ENCODE peak calls at places on chromosomes 13 and 19, in nine cellular contexts. B, P, K, E, A, J, S, L and R are unnamed samples.

GRCh38 chr19:34676697-34677385 is at the start of gene SCGB2B2:
- DNase-seq in A (no peak), B (no peak), K (peak; percentile 35), L (no peak), E (no peak), P (peak; percentile 68), S (peak; percentile 46), J (no peak), R (no peak)

GRCh38 chr19:2618611-2619010 is 83.9 kb downstream of the GNG7 start:
- DNase-seq in A (peak; percentile 44), L (no peak), S (no peak), K (no peak), B (no peak), P (peak; percentile 32), E (no peak), J (peak; percentile 61), R (no peak)

GRCh38 chr19:46197314-46198070 is 32.0 kb upstream of the IGFL1 start:
- DNase-seq in S (no peak), K (no peak), L (no peak), E (no peak), J (no peak), P (no peak), A (no peak), B (no peak), R (no peak)

GRCh38 chr19:16367269-16367683 is 42.6 kb downstream of the KLF2 start:
- DNase-seq in P (peak; percentile 64), J (no peak), K (no peak), A (no peak), L (peak; percentile 49), S (no peak), B (no peak), E (no peak), R (no peak)

GRCh38 chr13:111322916-111323331 is 2.5 kb downstream of the TEX29 start:
- DNase-seq in P (no peak), K (no peak), S (no peak), E (no peak), L (peak; percentile 60), J (no peak), A (no peak), B (no peak), R (no peak)

GRCh38 chr13:98674968-98675528 is 77.4 kb downstream of the SLC15A1 start:
- DNase-seq in L (no peak), A (no peak), P (no peak), B (no peak), K (no peak), S (no peak), E (no peak), J (no peak), R (no peak)

GRCh38 chr13:23679214-23679613 is 109.0 kb downstream of the TNFRSF19 start:
- DNase-seq in B (no peak), S (no peak), A (peak; percentile 53), J (no peak), K (no peak), E (no peak), P (no peak), L (no peak), R (no peak)

GRCh38 chr13:40344270-40345148 is 321.9 kb downstream of the FOXO1 start:
- DNase-seq in E (no peak), A (peak; percentile 36), B (no peak), K (no peak), P (no peak), J (no peak), L (no peak), S (no peak), R (no peak)

GRCh38 chr19:18254546-18255500 is 19.4 kb downstream of the IQCN start:
- DNase-seq in A (no peak), E (no peak), S (no peak), J (peak; percentile 78), L (no peak), P (no peak), B (no peak), K (no peak), R (no peak)

GRCh38 chr19:8163781-8164180 is 14.4 kb upstream of the FBN3 start:
- DNase-seq in A (no peak), P (no peak), J (no peak), S (no peak), E (no peak), L (no peak), B (no peak), K (no peak), R (no peak)

GRCh38 chr19:46648961-46649960 is 11.7 kb downstream of the DACT3 start:
- DNase-seq in B (no peak), P (no peak), A (no peak), L (no peak), E (no peak), J (no peak), K (no peak), S (no peak), R (no peak)

GRCh38 chr13:40023608-40024577 is 368.4 kb downstream of the COG6 start:
- DNase-seq in S (no peak), K (no peak), E (no peak), J (no peak), B (no peak), P (no peak), L (no peak), A (peak; percentile 66), R (no peak)

DNA sequence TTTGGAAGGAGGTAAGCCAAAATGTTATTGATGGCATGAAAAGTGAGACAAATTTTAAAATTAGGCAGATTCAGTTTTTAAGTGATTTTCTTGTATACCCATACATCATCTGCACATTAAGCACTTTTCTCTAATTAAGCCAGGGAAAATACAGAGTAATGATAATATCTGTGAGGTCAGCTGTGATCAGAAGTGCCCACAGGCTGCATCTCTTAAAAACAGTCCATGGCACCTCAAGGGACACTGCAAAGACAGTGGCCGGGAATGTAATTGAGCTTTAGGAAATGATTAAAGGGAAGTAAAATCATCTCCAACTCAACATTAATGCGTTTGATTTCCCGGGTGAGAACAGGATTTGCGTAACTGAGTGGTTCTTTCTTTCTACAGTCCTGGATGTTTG is 2.0 kb downstream of the COL4A1 start:
- DNase-seq in J (no peak), L (no peak), B (no peak), S (no peak), E (no peak), P (no peak), A (peak; percentile 43), K (no peak), R (no peak)
- H3K4me3 ChIP-seq in J (peak overlapping the region; percentile 48), L (peak overlapping the region; percentile 89), B (peak overlapping the region; percentile 78), S (no peak overlapping the region), E (no peak overlapping the region), P (no peak overlapping the region), A (no peak overlapping the region), K (no peak overlapping the region), R (peak overlapping the region; percentile 87)

DNA sequence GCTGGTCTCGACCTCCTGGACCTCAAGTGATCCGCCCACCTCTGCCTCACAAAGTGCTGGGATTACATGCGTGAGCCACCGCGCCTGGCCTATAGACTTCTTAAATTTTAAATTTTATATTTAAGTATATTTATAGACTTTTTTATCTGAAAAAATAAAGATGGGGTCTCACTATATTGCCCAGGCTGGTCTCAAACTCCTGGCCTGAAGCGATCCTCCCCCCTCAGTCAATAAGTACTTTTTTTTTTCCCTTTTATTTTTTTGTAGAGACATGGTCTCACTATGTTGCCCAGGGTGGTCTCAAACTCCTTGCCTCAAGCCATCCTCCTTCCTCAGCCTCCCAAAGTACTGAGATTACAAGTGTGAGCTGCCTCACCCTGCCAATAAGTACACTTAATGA is 1.9 kb downstream of the SERTAD1 start:
- DNase-seq in L (no peak), S (no peak), P (no peak), A (no peak), J (no peak), B (no peak), E (no peak), K (no peak), R (no peak)
- H3K4me3 ChIP-seq in L (no peak overlapping the region), S (peak overlapping the region; percentile 81), P (no peak overlapping the region), A (peak overlapping the region; percentile 93), J (peak overlapping the region; percentile 86), B (peak overlapping the region; percentile 72), E (no peak overlapping the region), K (no peak overlapping the region), R (peak overlapping the region; percentile 91)

GRCh38 chr19:50703915-50704548 is 15.6 kb downstream of the SHANK1 start:
- DNase-seq in K (no peak), P (no peak), E (no peak), J (no peak), A (no peak), L (no peak), B (no peak), S (peak; percentile 55), R (no peak)

GRCh38 chr19:50701367-50701985 is 18.1 kb downstream of the SHANK1 start:
- DNase-seq in P (no peak), J (no peak), L (no peak), K (no peak), B (no peak), S (no peak), A (no peak), E (no peak), R (no peak)

GRCh38 chr19:50702870-50703829 is 16.5 kb downstream of the SHANK1 start:
- DNase-seq in B (no peak), A (no peak), J (no peak), L (no peak), E (no peak), K (no peak), S (no peak), P (no peak), R (no peak)

GRCh38 chr19:50705422-50706019 is 14.1 kb downstream of the SHANK1 start:
- DNase-seq in L (no peak), K (no peak), E (no peak), B (no peak), A (peak; percentile 73), S (peak; percentile 70), J (no peak), P (no peak), R (peak; percentile 30)

DNA sequence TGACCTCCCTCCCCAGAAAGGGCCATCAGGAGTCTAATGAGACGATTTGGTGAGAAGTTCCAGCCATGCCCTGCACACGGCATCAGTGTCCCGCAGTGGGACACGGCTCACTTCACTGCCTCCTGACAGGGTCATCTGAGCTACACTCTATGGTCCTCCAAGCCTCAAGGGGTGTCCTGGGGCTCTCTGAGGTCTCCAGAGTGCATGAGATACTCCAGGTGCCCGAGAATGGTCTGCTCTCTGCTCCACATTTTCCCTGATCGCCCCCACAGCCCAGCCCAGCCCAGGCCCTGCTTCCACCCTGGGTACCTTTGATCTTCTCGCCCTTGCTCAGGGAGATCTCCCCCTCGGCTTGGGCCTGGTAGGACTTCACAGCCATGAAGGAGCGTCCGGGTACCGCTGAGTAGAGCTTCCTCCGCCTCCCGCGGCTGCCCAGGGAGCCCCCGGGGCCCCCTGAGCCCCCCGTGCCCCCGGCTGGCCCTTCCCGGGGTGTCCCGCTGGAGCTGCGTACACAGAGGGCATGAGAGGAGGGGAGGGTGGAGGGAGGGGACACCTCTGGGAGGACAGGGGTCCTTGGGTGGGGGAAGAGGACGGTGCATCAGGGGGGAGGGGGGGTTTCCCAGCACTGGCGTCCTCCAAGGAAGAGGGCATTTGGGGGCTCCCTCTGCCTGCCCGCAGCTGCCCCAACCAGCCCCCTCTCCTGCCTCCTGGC is 17.3 kb downstream of the SHANK1 start:
- DNase-seq in J (no peak), E (no peak), S (no peak), B (no peak), A (no peak), L (no peak), P (no peak), K (no peak), R (no peak)
- H3K4me3 ChIP-seq in J (no peak overlapping the region), E (peak overlapping the region; percentile 25), S (no peak overlapping the region), B (no peak overlapping the region), A (no peak overlapping the region), L (no peak overlapping the region), P (no peak overlapping the region), K (no peak overlapping the region), R (no peak overlapping the region)

DNA sequence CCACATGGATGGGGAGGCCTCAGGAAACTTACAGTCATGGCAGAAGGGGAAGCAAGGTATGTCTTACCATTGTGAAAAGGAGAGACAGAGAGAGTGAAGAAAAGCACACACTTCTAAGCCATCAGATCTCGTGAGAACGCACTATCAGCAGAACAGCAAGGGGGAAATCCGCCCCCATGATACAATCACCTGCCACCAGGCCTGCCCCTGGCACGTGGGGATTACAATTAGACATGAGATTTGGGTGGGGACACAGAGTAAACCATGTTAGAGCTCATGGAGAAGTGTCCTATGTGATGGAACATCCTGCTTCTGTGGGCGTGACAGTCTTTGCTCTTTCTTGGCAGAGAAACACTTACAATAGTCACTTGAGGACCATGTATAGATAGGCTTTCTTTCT is 28.1 kb upstream of the ZNF331 start:
- DNase-seq in K (no peak), S (no peak), E (no peak), B (no peak), J (no peak), L (no peak), A (no peak), P (no peak), R (no peak)
- H3K4me3 ChIP-seq in K (no peak overlapping the region), S (no peak overlapping the region), E (no peak overlapping the region), B (no peak overlapping the region), J (no peak overlapping the region), L (no peak overlapping the region), A (no peak overlapping the region), P (no peak overlapping the region), R (no peak overlapping the region)